ENCODE peak calls at places on chromosomes 13 and 19, in seven cellular contexts. P is upper lobe of left lung, H is endothelial cell of umbilical vein, K is H1, L is stomach, B is adrenal gland, I is ovary. Y is an unnamed sample.

GRCh38 chr13:33213024-33213795 is 72.3 kb downstream of the STARD13 start:
- DNase-seq in L (peak), H (no peak), I (no peak), B (no peak), K (no peak), P (no peak), Y (no peak)

GRCh38 chr13:48222358-48223015 is 10.5 kb upstream of the ITM2B start:
- DNase-seq in H (no peak), B (no peak), P (peak), L (no peak), K (no peak), I (peak), Y (peak)

GRCh38 chr13:46389985-46390384 is 2.9 kb upstream of the RUBCNL start:
- DNase-seq in K (no peak), B (peak), P (peak), I (no peak), L (no peak), H (no peak), Y (peak)

GRCh38 chr19:34847393-34847792 is 74.4 kb upstream of the ZNF599 start:
- DNase-seq in L (peak), H (no peak), K (no peak), P (no peak), I (no peak), B (no peak), Y (no peak)

GRCh38 chr13:89307278-89307677 is 1636.1 kb downstream of the SLITRK5 start:
- DNase-seq in K (no peak), I (no peak), H (no peak), L (no peak), B (no peak), P (no peak), Y (no peak)

GRCh38 chr13:24716446-24716845 is 36.2 kb downstream of the ATP12A start:
- DNase-seq in I (no peak), H (no peak), K (no peak), L (no peak), B (no peak), P (no peak), Y (no peak)

GRCh38 chr13:42110410-42111155 is 62.1 kb downstream of the DGKH start:
- DNase-seq in I (no peak), K (no peak), P (no peak), H (peak), L (no peak), B (peak), Y (no peak)

GRCh38 chr19:50276370-50277063 is 52.7 kb downstream of the KCNC3 start:
- DNase-seq in P (no peak), K (no peak), I (no peak), H (no peak), L (no peak), B (no peak), Y (no peak)

GRCh38 chr13:39888865-39889810 is 233.7 kb downstream of the COG6 start:
- DNase-seq in P (no peak), K (no peak), B (no peak), I (no peak), H (peak), L (no peak), Y (no peak)

GRCh38 chr19:8585057-8585893 is 8.0 kb upstream of the MYO1F start:
- DNase-seq in L (no peak), H (no peak), B (no peak), P (no peak), I (no peak), K (no peak), Y (no peak)

GRCh38 chr13:101757446-101758039 is 305.1 kb downstream of the ITGBL1 start:
- DNase-seq in P (no peak), H (peak), B (no peak), L (no peak), I (no peak), K (no peak), Y (no peak)

GRCh38 chr13:84896128-84896527 is 903.1 kb downstream of the SLITRK6 start:
- DNase-seq in K (no peak), H (peak), I (no peak), B (peak), L (no peak), P (no peak), Y (no peak)

GRCh38 chr19:46209051-46209450 is 20.5 kb upstream of the IGFL1 start:
- DNase-seq in K (no peak), P (no peak), L (no peak), I (no peak), B (no peak), H (no peak), Y (no peak)

GRCh38 chr19:7751157-7751783 is 3.9 kb upstream of the CD209 start:
- DNase-seq in H (no peak), B (peak), I (no peak), K (no peak), L (no peak), P (no peak), Y (peak)

GRCh38 chr13:110525328-110526319 is 35.9 kb downstream of the RAB20 start:
- DNase-seq in L (no peak), P (peak), B (peak), K (no peak), H (no peak), I (no peak), Y (peak)

GRCh38 chr19:6808494-6808893 is 36.0 kb downstream of the VAV1 start:
- DNase-seq in K (no peak), H (no peak), L (no peak), B (no peak), P (no peak), I (no peak), Y (no peak)

GRCh38 chr19:53466726-53467125 is 807 bp upstream of the ZNF813 start:
- DNase-seq in H (peak), K (no peak), B (no peak), L (no peak), I (no peak), P (no peak), Y (no peak)
- H3K4me3 ChIP-seq in H (peak), K (peak), B (no peak), L (peak), I (peak), P (no peak), Y (peak)

DNA sequence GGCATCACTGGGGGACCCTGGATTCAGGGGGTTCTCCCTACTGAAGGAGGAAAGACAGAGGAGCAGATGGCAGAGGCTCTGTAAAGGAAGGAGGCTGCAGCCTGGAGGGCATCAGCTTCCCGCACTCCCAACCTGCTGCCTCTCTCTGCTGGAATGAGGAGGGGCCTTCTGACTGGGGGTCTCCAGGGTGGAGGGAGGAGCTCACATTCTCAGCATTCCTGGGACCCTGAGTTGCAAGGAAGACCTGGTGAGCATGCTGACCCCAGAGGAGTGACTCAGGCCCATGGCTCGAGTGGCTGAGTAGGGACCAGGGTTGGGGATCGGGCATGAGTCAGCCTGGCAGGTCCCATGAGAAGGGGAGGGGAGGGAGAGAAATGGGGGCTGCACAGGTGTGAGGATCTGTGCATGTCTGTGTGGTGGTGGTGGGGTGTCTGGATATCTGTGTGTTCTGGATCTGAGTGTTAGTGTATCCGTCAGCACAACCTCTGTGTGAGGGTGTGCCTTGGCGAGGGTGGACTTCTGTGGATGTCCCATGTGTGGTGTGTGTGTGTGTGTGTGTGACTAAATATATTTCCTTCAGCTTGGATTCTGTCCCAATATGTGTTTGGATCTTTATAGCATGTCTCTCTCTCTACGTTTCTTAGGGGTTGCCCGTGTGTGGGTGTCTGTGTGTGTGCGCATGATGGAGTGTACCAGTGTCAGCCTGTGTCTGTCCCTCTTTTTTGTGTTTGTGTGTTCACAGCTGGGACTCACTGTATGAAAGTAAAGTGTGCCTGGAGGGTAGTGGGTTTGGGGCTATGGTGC is 4.6 kb downstream of the AXL start:
- DNase-seq in K (peak), P (no peak), L (no peak), B (peak), I (no peak), H (peak), Y (no peak)
- TF ChIP-seq POLR2A in K (peak), P (no peak), L (no peak), B (no peak), I (no peak), H (peak), Y (no peak)

DNA sequence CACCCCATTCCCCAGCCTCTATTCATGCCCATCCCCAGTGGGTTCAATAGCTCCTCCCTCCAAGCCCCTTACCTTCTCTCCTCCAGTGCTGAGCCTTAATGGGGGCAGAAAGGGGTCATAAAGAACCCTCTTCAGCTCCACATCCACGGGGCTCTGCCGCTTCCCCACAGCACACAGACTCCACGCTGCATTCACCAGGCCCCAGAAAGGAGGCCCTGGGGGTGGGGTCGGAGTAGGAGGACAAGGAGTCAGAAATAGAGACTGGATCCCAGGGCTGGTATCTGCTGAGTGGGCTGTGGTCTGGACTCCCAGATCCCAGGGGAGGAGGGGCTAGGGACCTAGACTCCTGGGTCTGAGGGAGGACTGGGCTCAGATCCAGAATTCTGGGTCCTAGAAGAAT is 1.6 kb downstream of the CA11 start:
- DNase-seq in H (no peak), I (no peak), B (no peak), L (no peak), K (no peak), P (no peak), Y (no peak)
- H3K4me3 ChIP-seq in H (no peak), I (no peak), B (no peak), L (peak), K (peak), P (no peak), Y (no peak)

GRCh38 chr19:55543567-55543966 is 1.8 kb downstream of the SBK3 start:
- DNase-seq in I (no peak), H (no peak), P (no peak), K (no peak), L (no peak), B (no peak), Y (no peak)

GRCh38 chr19:55545443-55545842 is at the start of gene SBK3:
- DNase-seq in B (no peak), K (no peak), I (no peak), H (no peak), P (no peak), L (no peak), Y (no peak)

GRCh38 chr19:55544014-55544413 is 1.3 kb downstream of the SBK3 start:
- DNase-seq in B (no peak), K (no peak), I (no peak), P (no peak), H (no peak), L (no peak), Y (no peak)

GRCh38 chr19:55545913-55546495 is 661 bp upstream of the SBK3 start:
- DNase-seq in B (no peak), P (no peak), I (no peak), K (no peak), H (no peak), L (no peak), Y (no peak)

GRCh38 chr19:55544776-55545439 is 435 bp downstream of the SBK3 start:
- DNase-seq in B (no peak), L (no peak), I (no peak), H (no peak), P (no peak), K (no peak), Y (no peak)
- TF ChIP-seq POLR2A in B (no peak), L (no peak), I (no peak), H (no peak), P (no peak), K (no peak), Y (no peak)

DNA sequence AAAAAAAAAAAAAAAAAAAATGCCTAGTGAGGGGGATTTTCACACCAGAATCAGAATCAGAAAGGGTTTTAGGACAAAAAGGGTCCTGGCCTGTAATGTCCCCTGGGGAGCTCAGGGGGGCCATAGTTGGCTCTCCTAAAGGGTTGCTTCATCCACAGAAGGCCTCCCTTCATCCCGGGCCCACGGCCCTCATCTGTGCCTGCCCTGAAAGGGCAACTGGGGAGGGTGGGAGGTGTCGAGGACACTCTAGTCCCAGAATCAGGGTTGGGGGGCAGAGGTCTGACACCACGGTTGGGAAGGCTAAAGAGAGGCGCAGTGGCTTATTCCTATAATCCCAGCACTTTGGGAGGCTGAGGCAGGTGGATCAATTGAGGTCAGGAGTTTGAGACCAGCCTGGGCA is 22.5 kb upstream of the ZNRF4 start:
- DNase-seq in I (no peak), K (no peak), L (no peak), P (no peak), H (no peak), B (no peak), Y (no peak)
- H3K4me3 ChIP-seq in I (no peak), K (no peak), L (no peak), P (no peak), H (no peak), B (no peak), Y (no peak)

GRCh38 chr19:19123386-19123785 is 14.9 kb downstream of the TMEM161A start:
- DNase-seq in L (no peak), K (no peak), H (no peak), P (no peak), I (no peak), B (no peak), Y (no peak)

GRCh38 chr19:19121371-19121770 is 16.9 kb downstream of the TMEM161A start:
- DNase-seq in P (no peak), L (no peak), H (no peak), K (no peak), I (peak), B (no peak), Y (no peak)

GRCh38 chr19:19119325-19120237 is 18.7 kb downstream of the TMEM161A start:
- DNase-seq in H (no peak), B (no peak), L (no peak), K (no peak), I (no peak), P (no peak), Y (no peak)

GRCh38 chr19:19122902-19123301 is 15.4 kb downstream of the TMEM161A start:
- DNase-seq in H (no peak), B (no peak), L (no peak), K (no peak), I (no peak), P (no peak), Y (no peak)

GRCh38 chr19:19120308-19121156 is 17.7 kb downstream of the TMEM161A start:
- DNase-seq in B (peak), I (peak), H (peak), P (no peak), K (peak), L (peak), Y (peak)
- TF ChIP-seq POLR2A in B (no peak), I (no peak), H (no peak), P (no peak), K (no peak), L (no peak), Y (no peak)

DNA sequence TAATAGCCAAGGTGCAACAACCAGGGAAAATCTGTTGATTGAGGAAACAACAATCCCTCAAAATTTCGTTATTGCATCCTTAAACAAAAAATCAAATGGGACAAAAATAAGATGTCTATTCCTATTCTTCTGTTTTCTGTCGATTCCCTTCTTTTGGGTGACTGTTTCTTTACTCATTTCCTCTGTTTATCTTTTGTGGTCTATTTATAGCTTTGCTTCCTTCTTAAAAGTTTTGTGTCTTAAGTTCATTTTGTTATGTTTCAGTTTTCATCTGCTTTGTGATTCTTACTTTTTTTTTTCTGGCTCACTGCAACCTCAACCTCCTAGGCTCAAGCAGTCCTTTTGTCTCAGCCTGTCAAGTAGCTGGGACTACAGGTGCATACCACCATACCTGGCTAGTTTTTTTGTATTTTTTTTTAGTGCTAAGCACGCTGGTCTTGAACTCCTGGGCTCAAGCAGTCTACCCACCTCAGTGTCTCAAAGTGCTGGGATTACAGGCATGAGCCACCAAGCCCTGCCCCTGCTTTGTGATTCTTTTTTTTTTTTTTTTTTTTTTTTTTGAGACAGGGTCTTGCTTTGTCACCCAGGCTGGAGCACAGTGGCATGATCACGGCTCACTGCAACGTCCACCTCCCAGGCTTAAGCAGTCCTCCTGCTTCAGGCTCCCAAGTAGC is 10.4 kb downstream of the ZNF146 start:
- DNase-seq in L (no peak), P (no peak), B (no peak), I (no peak), H (peak), K (no peak), Y (no peak)
- H3K4me3 ChIP-seq in L (no peak), P (no peak), B (no peak), I (no peak), H (no peak), K (no peak), Y (no peak)

GRCh38 chr19:38003427-38004099 is 96.6 kb downstream of the SIPA1L3 start:
- DNase-seq in H (peak), K (no peak), L (peak), I (peak), B (peak), P (peak), Y (peak)
- TF ChIP-seq POLR2A in H (peak), K (peak), L (no peak), I (no peak), B (no peak), P (no peak), Y (no peak)

DNA sequence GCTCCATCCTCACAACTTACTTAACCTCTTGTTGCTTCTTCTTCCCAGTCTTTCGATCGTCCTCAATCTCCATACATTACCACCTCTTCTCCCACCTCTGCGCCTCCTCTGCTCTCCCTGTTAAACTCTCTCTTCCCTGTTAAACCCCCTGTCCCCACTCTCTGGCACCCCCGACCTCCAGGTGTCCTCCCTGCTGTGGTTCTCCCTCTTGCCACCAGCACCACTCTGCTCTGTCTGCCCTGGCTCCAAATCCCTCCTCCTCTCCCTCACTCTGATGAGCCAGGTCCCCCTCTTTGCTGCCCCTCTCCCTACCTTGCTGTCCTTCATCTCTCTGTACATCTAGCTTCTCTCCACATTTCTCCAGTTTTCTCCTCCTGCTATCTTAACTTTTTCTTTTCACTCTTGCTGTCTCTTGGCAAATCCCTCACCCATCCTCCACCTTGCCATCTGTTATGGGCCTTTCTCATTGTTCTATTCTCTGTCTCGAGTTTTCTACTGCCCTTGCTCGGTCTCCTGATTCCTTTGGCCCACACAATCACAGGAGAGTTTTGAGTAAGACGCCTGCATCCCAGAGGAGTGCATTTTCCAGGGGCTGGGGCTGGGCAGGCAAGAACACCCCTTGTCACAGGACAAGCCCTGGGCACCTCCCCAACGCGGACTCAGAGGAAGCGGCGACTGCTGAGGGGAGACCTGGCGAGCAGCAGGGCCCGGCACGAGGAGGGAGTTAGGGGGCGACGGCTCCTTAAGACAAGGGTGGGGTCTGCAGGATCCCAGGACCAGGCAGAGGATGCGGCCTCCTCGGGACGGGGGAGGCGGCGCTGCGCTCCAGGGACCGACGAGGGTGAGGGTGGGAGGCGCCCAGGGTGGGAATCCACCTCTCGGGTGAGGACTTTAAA is 21.4 kb upstream of the ERVV-1 start:
- DNase-seq in H (peak), P (no peak), K (no peak), B (no peak), L (peak), I (peak), Y (no peak)
- H3K4me3 ChIP-seq in H (peak), P (peak), K (peak), B (no peak), L (peak), I (peak), Y (peak)